ENCODE peak calls at places on chromosomes 12 and 14, in ten cellular contexts. G, T, X, B, D, S, H, A, M and C are unnamed samples.

GRCh38 chr12:122049827-122050226 is 28.1 kb downstream of the BCL7A start:
- DNase-seq in G (no peak), T (no peak), X (no peak), B (no peak), D (no peak), S (no peak), H (no peak), A (no peak), M (no peak), C (no peak)

GRCh38 chr14:54627325-54627717 is 60.4 kb downstream of the SAMD4A start:
- DNase-seq in G (no peak), T (peak; percentile 11), X (no peak), B (no peak), D (no peak), S (no peak), H (no peak), A (no peak), M (no peak), C (no peak)

GRCh38 chr14:79510659-79511058 is 700.6 kb downstream of the DIO2 start:
- DNase-seq in G (peak; percentile 79), T (no peak), X (no peak), B (no peak), D (no peak), S (no peak), H (no peak), A (no peak), M (no peak), C (peak; percentile 65)

GRCh38 chr12:75632452-75632851 is 121.0 kb upstream of the KRR1 start:
- DNase-seq in G (no peak), T (no peak), X (peak; percentile 8), B (no peak), D (no peak), S (no peak), H (no peak), A (no peak), M (no peak), C (no peak)

GRCh38 chr12:95096852-95097251 is 23.4 kb upstream of the NR2C1 start:
- DNase-seq in G (peak; percentile 36), T (no peak), X (peak; percentile 2), B (no peak), D (no peak), S (no peak), H (no peak), A (no peak), M (no peak), C (peak; percentile 60)

GRCh38 chr12:66149702-66150398 is 19.3 kb upstream of the LLPH start:
- DNase-seq in G (no peak), T (no peak), X (no peak), B (no peak), D (no peak), S (no peak), H (no peak), A (no peak), M (no peak), C (no peak)

GRCh38 chr12:108570743-108571603 is 8.6 kb downstream of the ISCU start:
- DNase-seq in G (peak; percentile 9), T (no peak), X (no peak), B (no peak), D (peak; percentile 40), S (no peak), H (no peak), A (peak; percentile 67), M (peak; percentile 69), C (peak; percentile 67)

GRCh38 chr14:22194669-22195068 is 394.4 kb downstream of the DAD1 start:
- DNase-seq in G (peak; percentile 38), T (no peak), X (no peak), B (no peak), D (no peak), S (no peak), H (no peak), A (no peak), M (no peak), C (peak; percentile 4)

GRCh38 chr14:105085766-105086165 is 20.5 kb upstream of the GPR132 start:
- DNase-seq in G (no peak), T (no peak), X (no peak), B (no peak), D (no peak), S (no peak), H (no peak), A (no peak), M (no peak), C (no peak)

GRCh38 chr12:123150804-123151678 is at the start of gene PITPNM2:
- DNase-seq in G (peak; percentile 78), T (peak; percentile 61), X (no peak), B (peak; percentile 57), D (no peak), S (peak; percentile 69), H (peak; percentile 55), A (peak; percentile 81), M (peak; percentile 47), C (peak; percentile 58)

GRCh38 chr12:95322335-95322734 is 104.7 kb downstream of the VEZT start:
- DNase-seq in G (no peak), T (no peak), X (no peak), B (no peak), D (no peak), S (no peak), H (no peak), A (no peak), M (no peak), C (peak; percentile 55)

GRCh38 chr14:24279301-24280186 is 8.1 kb upstream of the RABGGTA start:
- DNase-seq in G (peak; percentile 72), T (peak; percentile 51), X (no peak), B (no peak), D (no peak), S (no peak), H (peak; percentile 66), A (peak; percentile 51), M (peak; percentile 84), C (no peak)

GRCh38 chr12:76518699-76519098 is 40.9 kb downstream of the OSBPL8 start:
- DNase-seq in G (no peak), T (no peak), X (no peak), B (no peak), D (no peak), S (no peak), H (no peak), A (no peak), M (no peak), C (no peak)

GRCh38 chr12:26188132-26188531 is 7.2 kb upstream of the SSPN start:
- DNase-seq in G (peak; percentile 53), T (no peak), X (no peak), B (no peak), D (no peak), S (no peak), H (no peak), A (peak; percentile 10), M (peak; percentile 33), C (peak; percentile 87)

GRCh38 chr14:102540310-102541028 is 30.9 kb upstream of the ANKRD9 start:
- DNase-seq in G (no peak), T (no peak), X (peak; percentile 90), B (no peak), D (no peak), S (no peak), H (no peak), A (no peak), M (no peak), C (peak; percentile 4)

GRCh38 chr14:36655054-36655381 is 6.6 kb upstream of the PAX9 start:
- DNase-seq in G (no peak), T (no peak), X (no peak), B (no peak), D (no peak), S (no peak), H (no peak), A (no peak), M (no peak), C (no peak)

GRCh38 chr12:13454991-13455696 is 258.6 kb downstream of the EMP1 start:
- DNase-seq in G (no peak), T (no peak), X (no peak), B (no peak), D (no peak), S (no peak), H (no peak), A (no peak), M (no peak), C (no peak)

GRCh38 chr14:95452176-95452889 is 64.1 kb downstream of the SYNE3 start:
- DNase-seq in G (peak; percentile 8), T (no peak), X (no peak), B (peak; percentile 60), D (no peak), S (peak; percentile 45), H (no peak), A (peak; percentile 29), M (peak; percentile 82), C (no peak)

GRCh38 chr12:109292342-109292711 is 16.8 kb downstream of the FOXN4 start:
- DNase-seq in G (no peak), T (no peak), X (no peak), B (no peak), D (no peak), S (no peak), H (no peak), A (no peak), M (no peak), C (no peak)

GRCh38 chr12:123763093-123763492 is 992 bp downstream of the DNAH10 start:
- DNase-seq in G (no peak), T (no peak), X (no peak), B (no peak), D (no peak), S (no peak), H (no peak), A (no peak), M (peak; percentile 46), C (no peak)

GRCh38 chr12:19946549-19946948 is 421.8 kb upstream of the PDE3A start:
- DNase-seq in G (peak; percentile 69), T (no peak), X (no peak), B (peak; percentile 73), D (no peak), S (no peak), H (no peak), A (no peak), M (no peak), C (peak; percentile 98)

GRCh38 chr12:68497702-68498101 is 113.0 kb upstream of the RAP1B start:
- DNase-seq in G (peak; percentile 90), T (peak; percentile 3), X (no peak), B (no peak), D (no peak), S (no peak), H (no peak), A (no peak), M (no peak), C (peak; percentile 77)

GRCh38 chr14:93941293-93941910 is 14.3 kb downstream of the FAM181A start:
- DNase-seq in G (peak; percentile 85), T (no peak), X (peak; percentile 74), B (no peak), D (no peak), S (no peak), H (no peak), A (peak; percentile 92), M (no peak), C (peak; percentile 90)

GRCh38 chr14:49766839-49767238 is 1.1 kb upstream of the KLHDC2 start:
- DNase-seq in G (no peak), T (no peak), X (no peak), B (no peak), D (no peak), S (no peak), H (no peak), A (peak; percentile 2), M (peak; percentile 59), C (no peak)

GRCh38 chr12:67269632-67270578 is 747 bp downstream of the CAND1 start:
- DNase-seq in G (peak; percentile 31), T (peak; percentile 63), X (peak; percentile 28), B (peak; percentile 18), D (peak; percentile 62), S (peak; percentile 25), H (peak; percentile 70), A (peak; percentile 44), M (peak; percentile 77), C (no peak)